ENCODE peak calls at places on chromosome 11, in ten cellular contexts. P is nephron progenitor cell; B is neural crest cell; L is BE2C; D is body of pancreas; Y is left ventricle myocardium inferior; K is effector memory CD4-positive, alpha-beta T cell; A is BJ; E is activated T-cell treated with anti-CD3 and anti-CD28 coated beads for 1 hour; V is astrocyte of the spinal cord. Z is an unnamed sample.

GRCh38 chr11:15993360-15993759 is 363.0 kb downstream of the SOX6 start:
- DNase-seq in P (no peak), B (no peak), L (no peak), D (no peak), Y (no peak), K (no peak), A (no peak), E (no peak), V (no peak), Z (no peak)

GRCh38 chr11:129652828-129653227 is 162.8 kb upstream of the TMEM45B start:
- DNase-seq in P (no peak), B (no peak), L (no peak), D (no peak), Y (no peak), K (no peak), A (no peak), E (no peak), V (peak), Z (no peak)

GRCh38 chr11:72585762-72586590 is 88.2 kb downstream of the PDE2A start:
- DNase-seq in P (peak), B (peak), L (peak), D (peak), Y (peak), K (peak), A (no peak), E (peak), V (peak), Z (peak)

GRCh38 chr11:128421577-128421976 is 165.8 kb downstream of the ETS1 start:
- DNase-seq in P (no peak), B (no peak), L (peak), D (no peak), Y (no peak), K (no peak), A (no peak), E (no peak), V (peak), Z (no peak)

GRCh38 chr11:90323289-90323688 is 100.4 kb upstream of the CHORDC1 start:
- DNase-seq in P (no peak), B (no peak), L (no peak), D (no peak), Y (no peak), K (no peak), A (no peak), E (no peak), V (no peak), Z (no peak)

GRCh38 chr11:16883179-16883578 is 131.0 kb downstream of the PLEKHA7 start:
- DNase-seq in P (no peak), B (no peak), L (no peak), D (peak), Y (peak), K (no peak), A (no peak), E (no peak), V (no peak), Z (no peak)

GRCh38 chr11:66316849-66317251 is at the start of gene CD248:
- DNase-seq in P (peak), B (no peak), L (peak), D (no peak), Y (peak), K (no peak), A (no peak), E (no peak), V (peak), Z (no peak)

GRCh38 chr11:102225689-102226562 is 91.4 kb upstream of the BIRC3 start:
- DNase-seq in P (no peak), B (no peak), L (no peak), D (no peak), Y (no peak), K (no peak), A (peak), E (no peak), V (peak), Z (no peak)

Z was measured in activated T-helper 9 cell treated with anti-CD3 and anti-CD28 coated beads, Interleukin-2, amount 50 U/mL, for 16 hours.